ENCODE peak calls at places on chromosome 1, in six cellular contexts. L, G, H, I, M and T are unnamed samples.

GRCh38 chr1:207049974-207050391 is 1.0 kb downstream of the YOD1 start:
- DNase-seq in L (peak; percentile 46), G (peak; percentile 76), M (peak; percentile 74), H (peak; percentile 25), I (peak; percentile 40), T (no peak)

GRCh38 chr1:231272173-231272572 is 31.2 kb downstream of the GNPAT start:
- DNase-seq in L (no peak), M (peak; percentile 16), I (no peak), H (no peak), G (no peak), T (no peak)

GRCh38 chr1:111205724-111206070 is 5.3 kb upstream of the DENND2D start:
- DNase-seq in L (peak; percentile 17), H (no peak), I (no peak), M (peak; percentile 47), G (no peak), T (no peak)

GRCh38 chr1:52546852-52547251 is 6.0 kb downstream of the TUT4 start:
- DNase-seq in M (no peak), G (no peak), L (no peak), H (no peak), I (no peak), T (no peak)

GRCh38 chr1:193070942-193071341 is 11.5 kb downstream of the RO60 start:
- DNase-seq in I (no peak), H (no peak), M (peak; percentile 72), G (no peak), L (no peak), T (no peak)

GRCh38 chr1:114828251-114828650 is 26.4 kb upstream of the SYCP1 start:
- DNase-seq in I (no peak), M (peak; percentile 22), H (no peak), L (no peak), G (no peak), T (no peak)

GRCh38 chr1:174433451-174433850 is 14.3 kb upstream of the GPR52 start:
- DNase-seq in G (no peak), L (peak; percentile 50), M (peak; percentile 72), H (no peak), I (no peak), T (no peak)

GRCh38 chr1:28761189-28761588 is 24.4 kb downstream of the YTHDF2 start:
- DNase-seq in H (no peak), I (no peak), L (no peak), G (no peak), M (no peak), T (no peak)

GRCh38 chr1:50425376-50426107 is 2.3 kb upstream of the DMRTA2 start:
- DNase-seq in H (no peak), L (peak; percentile 8), I (no peak), M (no peak), G (no peak), T (no peak)

GRCh38 chr1:205925730-205926129 is 17.5 kb downstream of the SLC26A9 start:
- DNase-seq in G (no peak), H (no peak), L (peak; percentile 74), M (peak; percentile 79), I (no peak), T (no peak)

GRCh38 chr1:58583496-58583895 is 6.4 kb upstream of the TACSTD2 start:
- DNase-seq in I (no peak), M (no peak), L (no peak), H (no peak), G (no peak), T (no peak)

GRCh38 chr1:234691567-234691966 is 81.6 kb upstream of the IRF2BP2 start:
- DNase-seq in M (peak; percentile 52), H (no peak), L (peak; percentile 8), I (no peak), G (no peak), T (no peak)
- TF ChIP-seq CTCF in M (no peak), H (peak; percentile 38), L (peak; percentile 66), I (no peak), G (no peak), T (no peak)

DNA sequence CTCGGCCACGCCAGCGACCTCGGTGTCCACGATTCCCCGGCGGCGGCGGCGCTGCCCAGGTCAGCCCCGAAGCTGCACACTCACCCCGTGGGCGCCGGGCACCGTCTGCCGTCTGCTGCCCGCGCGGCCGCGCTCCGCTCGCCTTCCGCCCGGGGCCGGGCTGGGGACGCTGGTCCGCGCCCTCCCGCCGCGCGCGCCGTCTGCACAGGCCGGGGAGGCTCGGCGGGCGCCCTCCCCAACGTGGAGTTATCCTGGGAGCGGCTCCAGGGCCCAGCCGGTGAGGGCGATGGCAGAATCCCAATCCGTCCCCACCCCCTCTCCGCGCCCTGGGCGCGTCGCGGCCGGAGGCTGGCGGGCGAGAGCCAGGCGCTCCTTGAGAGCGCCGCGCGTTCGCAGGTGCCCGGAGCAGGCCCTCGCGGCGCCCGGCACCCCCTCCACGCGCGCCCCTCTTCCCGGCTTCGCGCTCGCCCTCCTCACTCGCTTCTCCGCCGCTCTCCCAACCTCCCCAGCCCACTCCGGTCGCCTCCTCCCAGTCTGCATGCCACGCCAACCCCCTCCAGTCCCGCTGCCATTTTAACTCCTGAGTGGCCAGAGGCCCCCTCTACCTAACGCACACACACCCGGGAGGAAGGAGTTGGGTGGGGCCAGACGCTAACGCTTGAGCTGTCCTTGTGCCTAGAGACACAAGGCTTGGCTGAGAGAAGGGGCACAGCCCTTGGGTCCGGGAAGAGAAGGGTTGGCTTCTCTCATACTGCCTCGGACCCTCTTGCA is at the start of gene LRRN2:
- DNase-seq in L (no peak), M (no peak), I (no peak), G (no peak), H (peak; percentile 14), T (no peak)
- TF ChIP-seq CTCF in L (no peak), M (no peak), I (no peak), G (no peak), H (no peak), T (no peak)

GRCh38 chr1:228283476-228284147 is 75.8 kb downstream of the OBSCN start:
- DNase-seq in H (no peak), L (no peak), G (no peak), M (no peak), I (no peak), T (no peak)

GRCh38 chr1:228281631-228282328 is 73.9 kb downstream of the OBSCN start:
- DNase-seq in G (no peak), M (no peak), I (no peak), L (no peak), H (no peak), T (no peak)

GRCh38 chr1:228284148-228284495 is 76.3 kb downstream of the OBSCN start:
- DNase-seq in M (no peak), G (no peak), I (no peak), L (no peak), H (no peak), T (no peak)

GRCh38 chr1:228282329-228283042 is 74.6 kb downstream of the OBSCN start:
- DNase-seq in G (no peak), M (no peak), H (no peak), L (no peak), I (no peak), T (no peak)

DNA sequence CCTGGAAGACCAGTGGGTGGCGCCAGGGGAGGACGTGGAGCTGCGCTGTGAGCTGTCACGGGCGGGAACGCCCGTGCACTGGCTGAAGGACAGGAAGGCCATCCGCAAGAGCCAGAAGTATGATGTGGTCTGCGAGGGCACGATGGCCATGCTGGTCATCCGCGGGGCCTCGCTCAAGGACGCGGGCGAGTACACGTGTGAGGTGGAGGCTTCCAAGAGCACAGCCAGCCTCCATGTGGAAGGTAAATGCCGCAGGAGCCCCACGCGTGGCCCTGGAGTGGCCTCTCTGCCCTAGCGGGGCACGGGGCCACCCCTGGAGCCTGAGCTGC is 75.2 kb downstream of the OBSCN start:
- DNase-seq in L (no peak), I (no peak), M (no peak), H (no peak), G (no peak), T (no peak)
- TF ChIP-seq CTCF in L (no peak), I (no peak), M (no peak), H (no peak), G (no peak), T (no peak)

DNA sequence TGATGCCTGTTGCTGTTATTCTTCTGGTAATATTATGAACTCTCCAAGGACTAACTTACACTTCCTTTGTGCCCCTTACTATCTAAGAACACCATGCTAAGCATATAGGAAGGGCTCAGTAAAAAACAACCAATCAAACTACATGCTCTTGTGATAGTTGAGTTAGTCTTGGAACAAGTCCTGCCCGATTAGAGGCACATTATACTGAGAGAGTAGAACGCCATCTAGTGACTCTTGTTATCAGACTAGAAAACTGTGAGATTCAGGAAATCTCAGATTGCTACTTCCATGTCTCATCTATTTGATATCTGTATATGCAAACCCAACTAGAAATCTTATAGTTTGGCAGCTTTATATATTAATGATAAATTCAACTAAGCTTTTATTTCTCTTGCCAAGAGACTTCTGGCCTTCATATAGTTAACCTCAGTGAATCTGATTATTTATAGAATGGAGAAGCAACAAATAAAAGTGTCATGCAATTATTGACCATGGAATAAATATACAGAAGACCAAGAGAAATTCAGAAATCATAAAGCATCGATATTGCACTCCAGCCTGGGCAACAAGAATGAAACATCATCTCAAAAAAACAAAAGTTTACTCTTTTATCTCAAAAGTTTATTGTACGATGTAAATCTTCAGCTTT is 7.8 kb upstream of the SRRM1 start:
- DNase-seq in G (no peak), I (no peak), M (peak; percentile 91), L (peak; percentile 78), H (no peak), T (no peak)
- TF ChIP-seq CTCF in G (no peak), I (peak; percentile 54), M (peak; percentile 68), L (peak; percentile 80), H (peak; percentile 73), T (peak; percentile 51)

DNA sequence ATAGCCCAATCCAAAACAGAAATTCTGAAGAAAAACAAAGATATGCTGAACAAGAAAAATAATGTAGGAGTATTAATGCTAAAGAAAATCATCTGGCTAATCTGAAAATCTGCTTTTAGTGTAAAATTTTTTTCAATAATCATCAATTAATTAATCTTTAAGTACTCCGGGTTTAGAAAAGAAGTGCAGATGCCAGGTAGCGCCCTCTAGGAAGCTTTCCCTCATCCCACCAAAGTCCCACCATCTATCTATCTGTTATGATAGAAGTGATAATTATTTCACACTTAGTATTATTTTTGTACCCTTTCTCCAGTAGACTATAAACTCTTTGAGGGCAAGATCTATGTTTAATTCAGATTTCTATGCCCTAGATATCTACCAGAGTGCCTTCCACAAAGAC is 240.3 kb downstream of the AKT3 start:
- DNase-seq in H (no peak), G (no peak), M (no peak), I (no peak), L (no peak), T (no peak)
- TF ChIP-seq CTCF in H (no peak), G (no peak), M (no peak), I (no peak), L (no peak), T (no peak)